ENCODE peak calls at places on chromosomes 2 and 18, in six cellular contexts. I is NCI-H1092 treated with DMSO at 0.1 percent for 48 hours, E is H1, Q is Ammon's horn, M is iPS DF 19.7, R is GM18507. J is an unnamed sample.

GRCh38 chr18:13540783-13541182 is 185.6 kb downstream of the FAM210A start:
- DNase-seq in R (no peak), Q (no peak), M (no peak), E (no peak), I (no peak), J (no peak)

GRCh38 chr2:2020897-2021296 is 276.6 kb upstream of the PXDN start:
- DNase-seq in I (no peak), E (no peak), Q (no peak), M (no peak), R (no peak), J (no peak)

GRCh38 chr18:48833701-48834394 is 116.9 kb downstream of the SMAD7 start:
- DNase-seq in Q (no peak), I (no peak), E (no peak), R (peak), M (no peak), J (no peak)

GRCh38 chr2:29053223-29053622 is 21.1 kb downstream of the PCARE start:
- DNase-seq in E (no peak), I (no peak), M (peak), Q (no peak), R (no peak), J (no peak)

GRCh38 chr2:157741819-157742484 is 113.3 kb upstream of the ACVR1C start:
- DNase-seq in M (no peak), E (no peak), I (no peak), Q (peak), R (no peak), J (peak)

GRCh38 chr2:198657520-198658121 is 800.1 kb downstream of the SATB2 start:
- DNase-seq in R (no peak), E (no peak), Q (peak), I (peak), M (no peak), J (no peak)

GRCh38 chr18:59672125-59672769 is 25.0 kb downstream of the CCBE1 start:
- DNase-seq in I (peak), R (no peak), M (no peak), E (no peak), Q (peak), J (peak)

GRCh38 chr18:23776306-23776705 is 87.1 kb downstream of the LAMA3 start:
- DNase-seq in R (no peak), I (no peak), Q (no peak), M (no peak), E (no peak), J (no peak)

J was measured in G401.